ENCODE peak calls at places on chromosomes 12 and 14, in five cellular contexts. One of them, this sample, is unnamed.

GRCh38 chr14:56199095-56199975 is 81.1 kb downstream of the PELI2 start:
- DNase-seq in T-helper 9 cell: no peak
- DNase-seq in AG10803: peak; percentile 97
- DNase-seq in T-helper 1 cell: no peak
- DNase-seq in fibroblast of pulmonary artery: peak; percentile 99
- DNase-seq in this sample: peak; percentile 97

GRCh38 chr12:54259194-54260011 is 20.5 kb downstream of the CBX5 start:
- DNase-seq in T-helper 9 cell: no peak
- DNase-seq in AG10803: peak; percentile 90
- DNase-seq in T-helper 1 cell: peak; percentile 31
- DNase-seq in fibroblast of pulmonary artery: peak; percentile 89
- DNase-seq in this sample: peak; percentile 87

GRCh38 chr14:91554535-91555332 is 44.6 kb upstream of the PPP4R3A start:
- DNase-seq in T-helper 9 cell: no peak
- DNase-seq in AG10803: no peak
- DNase-seq in T-helper 1 cell: no peak
- DNase-seq in fibroblast of pulmonary artery: no peak
- DNase-seq in this sample: no peak

GRCh38 chr12:3962661-3963483 is 89.7 kb upstream of the PARP11 start:
- DNase-seq in T-helper 9 cell: peak; percentile 57
- DNase-seq in AG10803: no peak
- DNase-seq in T-helper 1 cell: peak; percentile 69
- DNase-seq in fibroblast of pulmonary artery: no peak
- DNase-seq in this sample: no peak

GRCh38 chr14:92475451-92476187 is 38.0 kb upstream of the RIN3 start:
- DNase-seq in T-helper 9 cell: no peak
- DNase-seq in AG10803: peak; percentile 70
- DNase-seq in T-helper 1 cell: no peak
- DNase-seq in fibroblast of pulmonary artery: peak; percentile 95
- DNase-seq in this sample: peak; percentile 92

GRCh38 chr12:131833896-131834641 is 5.9 kb downstream of the MMP17 start:
- DNase-seq in T-helper 9 cell: no peak
- DNase-seq in AG10803: no peak
- DNase-seq in T-helper 1 cell: no peak
- DNase-seq in fibroblast of pulmonary artery: peak; percentile 39
- DNase-seq in this sample: peak; percentile 21

GRCh38 chr14:103522649-103523582 is at the start of gene CKB:
- DNase-seq in T-helper 9 cell: no peak
- DNase-seq in AG10803: peak; percentile 54
- DNase-seq in T-helper 1 cell: no peak
- DNase-seq in fibroblast of pulmonary artery: peak; percentile 50
- DNase-seq in this sample: peak; percentile 59

GRCh38 chr14:63200767-63201166 is 3.5 kb upstream of the RHOJ start:
- DNase-seq in T-helper 9 cell: no peak
- DNase-seq in AG10803: no peak
- DNase-seq in T-helper 1 cell: no peak
- DNase-seq in fibroblast of pulmonary artery: no peak
- DNase-seq in this sample: no peak

GRCh38 chr12:119036878-119037493 is 55.6 kb downstream of the SRRM4 start:
- DNase-seq in T-helper 9 cell: no peak
- DNase-seq in AG10803: peak; percentile 16
- DNase-seq in T-helper 1 cell: no peak
- DNase-seq in fibroblast of pulmonary artery: peak; percentile 11
- DNase-seq in this sample: peak; percentile 2

GRCh38 chr12:90677055-90677454 is 277.9 kb downstream of the CCER1 start:
- DNase-seq in T-helper 9 cell: no peak
- DNase-seq in AG10803: no peak
- DNase-seq in T-helper 1 cell: no peak
- DNase-seq in fibroblast of pulmonary artery: no peak
- DNase-seq in this sample: no peak

GRCh38 chr12:119328111-119328510 is 6.4 kb upstream of the CCDC60 start:
- DNase-seq in T-helper 9 cell: no peak
- DNase-seq in AG10803: no peak
- DNase-seq in T-helper 1 cell: no peak
- DNase-seq in fibroblast of pulmonary artery: no peak
- DNase-seq in this sample: no peak

GRCh38 chr12:93785262-93786010 is 108.3 kb downstream of the CRADD start:
- DNase-seq in T-helper 9 cell: peak; percentile 6
- DNase-seq in AG10803: peak; percentile 96
- DNase-seq in T-helper 1 cell: peak; percentile 10
- DNase-seq in fibroblast of pulmonary artery: peak; percentile 95
- DNase-seq in this sample: peak; percentile 97

GRCh38 chr14:99758915-99759545 is 34.2 kb upstream of the EML1 start:
- DNase-seq in T-helper 9 cell: no peak
- DNase-seq in AG10803: no peak
- DNase-seq in T-helper 1 cell: no peak
- DNase-seq in fibroblast of pulmonary artery: no peak
- DNase-seq in this sample: no peak

GRCh38 chr12:93407283-93407962 is 29.7 kb downstream of the NUDT4 start:
- DNase-seq in T-helper 9 cell: no peak
- DNase-seq in AG10803: no peak
- DNase-seq in T-helper 1 cell: no peak
- DNase-seq in fibroblast of pulmonary artery: no peak
- DNase-seq in this sample: no peak

GRCh38 chr14:87397499-87397898 is 595.5 kb downstream of the GALC start:
- DNase-seq in T-helper 9 cell: no peak
- DNase-seq in AG10803: no peak
- DNase-seq in T-helper 1 cell: no peak
- DNase-seq in fibroblast of pulmonary artery: no peak
- DNase-seq in this sample: no peak

GRCh38 chr12:6863586-6864321 is 3.6 kb upstream of the TPI1 start:
- DNase-seq in T-helper 9 cell: no peak
- DNase-seq in AG10803: peak; percentile 45
- DNase-seq in T-helper 1 cell: no peak
- DNase-seq in fibroblast of pulmonary artery: no peak
- DNase-seq in this sample: no peak

GRCh38 chr12:16609140-16609539 is 3.2 kb upstream of the LMO3 start:
- DNase-seq in T-helper 9 cell: no peak
- DNase-seq in AG10803: no peak
- DNase-seq in T-helper 1 cell: no peak
- DNase-seq in fibroblast of pulmonary artery: no peak
- DNase-seq in this sample: no peak

GRCh38 chr12:113903381-113903863 is 62.7 kb downstream of the RBM19 start:
- DNase-seq in T-helper 9 cell: no peak
- DNase-seq in AG10803: peak; percentile 51
- DNase-seq in T-helper 1 cell: no peak
- DNase-seq in fibroblast of pulmonary artery: peak; percentile 52
- DNase-seq in this sample: peak; percentile 42

GRCh38 chr12:27534765-27535161 is 10.8 kb downstream of the PPFIBP1 start:
- DNase-seq in T-helper 9 cell: no peak
- DNase-seq in AG10803: no peak
- DNase-seq in T-helper 1 cell: no peak
- DNase-seq in fibroblast of pulmonary artery: no peak
- DNase-seq in this sample: no peak

GRCh38 chr12:122350444-122350843 is 72.0 kb downstream of the CLIP1 start:
- DNase-seq in T-helper 9 cell: no peak
- DNase-seq in AG10803: peak; percentile 84
- DNase-seq in T-helper 1 cell: no peak
- DNase-seq in fibroblast of pulmonary artery: peak; percentile 80
- DNase-seq in this sample: peak; percentile 94

GRCh38 chr12:79988368-79988767 is 53.5 kb upstream of the PPP1R12A start:
- DNase-seq in T-helper 9 cell: no peak
- DNase-seq in AG10803: peak; percentile 43
- DNase-seq in T-helper 1 cell: no peak
- DNase-seq in fibroblast of pulmonary artery: peak; percentile 24
- DNase-seq in this sample: peak; percentile 35

GRCh38 chr12:5456906-5457305 is 25.0 kb downstream of the NTF3 start:
- DNase-seq in T-helper 9 cell: no peak
- DNase-seq in AG10803: peak; percentile 90
- DNase-seq in T-helper 1 cell: no peak
- DNase-seq in fibroblast of pulmonary artery: peak; percentile 74
- DNase-seq in this sample: peak; percentile 70

GRCh38 chr14:85468815-85469214 is 61.1 kb upstream of the FLRT2 start:
- DNase-seq in T-helper 9 cell: no peak
- DNase-seq in AG10803: no peak
- DNase-seq in T-helper 1 cell: no peak
- DNase-seq in fibroblast of pulmonary artery: no peak
- DNase-seq in this sample: no peak

GRCh38 chr14:92486881-92487280 is 26.7 kb upstream of the RIN3 start:
- DNase-seq in T-helper 9 cell: no peak
- DNase-seq in AG10803: peak; percentile 47
- DNase-seq in T-helper 1 cell: no peak
- DNase-seq in fibroblast of pulmonary artery: peak; percentile 38
- DNase-seq in this sample: peak; percentile 37

GRCh38 chr14:29166507-29166906 is 399.9 kb downstream of the FOXG1 start:
- DNase-seq in T-helper 9 cell: no peak
- DNase-seq in AG10803: no peak
- DNase-seq in T-helper 1 cell: no peak
- DNase-seq in fibroblast of pulmonary artery: no peak
- DNase-seq in this sample: no peak

GRCh38 chr12:51620448-51620847 is 29.4 kb downstream of the SCN8A start:
- DNase-seq in T-helper 9 cell: no peak
- DNase-seq in AG10803: peak; percentile 79
- DNase-seq in T-helper 1 cell: no peak
- DNase-seq in fibroblast of pulmonary artery: peak; percentile 31
- DNase-seq in this sample: peak; percentile 19

GRCh38 chr14:90630407-90630806 is 185.8 kb downstream of the TTC7B start:
- DNase-seq in T-helper 9 cell: no peak
- DNase-seq in AG10803: no peak
- DNase-seq in T-helper 1 cell: no peak
- DNase-seq in fibroblast of pulmonary artery: peak; percentile 11
- DNase-seq in this sample: no peak

GRCh38 chr14:69574266-69574953 is at the start of gene CCDC177:
- DNase-seq in T-helper 9 cell: peak; percentile 65
- DNase-seq in AG10803: peak; percentile 22
- DNase-seq in T-helper 1 cell: peak; percentile 60
- DNase-seq in fibroblast of pulmonary artery: peak; percentile 68
- DNase-seq in this sample: peak; percentile 64

GRCh38 chr14:94470311-94470710 is 5.7 kb downstream of the SERPINA9 start:
- DNase-seq in T-helper 9 cell: no peak
- DNase-seq in AG10803: no peak
- DNase-seq in T-helper 1 cell: no peak
- DNase-seq in fibroblast of pulmonary artery: no peak
- DNase-seq in this sample: no peak

GRCh38 chr12:49635036-49635435 is 11.7 kb downstream of the PRPF40B start:
- DNase-seq in T-helper 9 cell: no peak
- DNase-seq in AG10803: no peak
- DNase-seq in T-helper 1 cell: no peak
- DNase-seq in fibroblast of pulmonary artery: no peak
- DNase-seq in this sample: no peak

GRCh38 chr14:22412936-22413411 is 176.1 kb downstream of the DAD1 start:
- DNase-seq in T-helper 9 cell: no peak
- DNase-seq in AG10803: peak; percentile 66
- DNase-seq in T-helper 1 cell: no peak
- DNase-seq in fibroblast of pulmonary artery: no peak
- DNase-seq in this sample: no peak

GRCh38 chr14:96824283-96824682 is 27.1 kb downstream of the VRK1 start:
- DNase-seq in T-helper 9 cell: no peak
- DNase-seq in AG10803: peak; percentile 73
- DNase-seq in T-helper 1 cell: no peak
- DNase-seq in fibroblast of pulmonary artery: peak; percentile 69
- DNase-seq in this sample: peak; percentile 81

GRCh38 chr14:106622200-106622745 is 1095.9 kb downstream of the TMEM121 start:
- DNase-seq in T-helper 9 cell: peak; percentile 6
- DNase-seq in AG10803: no peak
- DNase-seq in T-helper 1 cell: no peak
- DNase-seq in fibroblast of pulmonary artery: no peak
- DNase-seq in this sample: no peak

GRCh38 chr12:47360771-47361388 is 281.1 kb upstream of the AMIGO2 start:
- DNase-seq in T-helper 9 cell: peak; percentile 25
- DNase-seq in AG10803: no peak
- DNase-seq in T-helper 1 cell: peak; percentile 29
- DNase-seq in fibroblast of pulmonary artery: peak; percentile 31
- DNase-seq in this sample: peak; percentile 13

GRCh38 chr12:5305425-5305824 is 126.5 kb upstream of the NTF3 start:
- DNase-seq in T-helper 9 cell: no peak
- DNase-seq in AG10803: no peak
- DNase-seq in T-helper 1 cell: no peak
- DNase-seq in fibroblast of pulmonary artery: no peak
- DNase-seq in this sample: no peak

GRCh38 chr14:96191355-96191754 is 13.3 kb upstream of the BDKRB2 start:
- DNase-seq in T-helper 9 cell: no peak
- DNase-seq in AG10803: no peak
- DNase-seq in T-helper 1 cell: no peak
- DNase-seq in fibroblast of pulmonary artery: no peak
- DNase-seq in this sample: no peak